ENCODE peak calls at places on chromosome 21, in nine cellular contexts. B is PC-3, T is GM23248, Z is MM.1S, I is neural progenitor cell, U is OCI-LY7, R is hepatocyte, H is HCT116, D is SK-N-SH. S is an unnamed sample.

GRCh38 chr21:34807146-34807880 is 138.5 kb downstream of the CLIC6 start:
- DNase-seq in B (peak), T (peak), Z (no peak), I (no peak), U (no peak), R (peak), H (no peak), D (no peak), S (no peak)

GRCh38 chr21:42293649-42294272 is 21.4 kb downstream of the TFF3 start:
- DNase-seq in B (no peak), T (no peak), Z (no peak), I (no peak), U (no peak), R (no peak), H (no peak), D (no peak), S (no peak)

GRCh38 chr21:35438643-35439404 is 389.7 kb upstream of the RUNX1 start:
- DNase-seq in B (no peak), T (no peak), Z (peak), I (no peak), U (no peak), R (peak), H (no peak), D (no peak), S (no peak)

GRCh38 chr21:26683996-26684395 is 110.9 kb upstream of the CYYR1 start:
- DNase-seq in B (peak), T (no peak), Z (no peak), I (no peak), U (no peak), R (no peak), H (no peak), D (no peak), S (no peak)

GRCh38 chr21:42118901-42119300 is 47.8 kb downstream of the UMODL1 start:
- DNase-seq in B (no peak), T (peak), Z (peak), I (no peak), U (peak), R (no peak), H (no peak), D (peak), S (no peak)

GRCh38 chr21:33075596-33076195 is 5.8 kb downstream of the OLIG1 start:
- DNase-seq in B (no peak), T (no peak), Z (no peak), I (peak), U (no peak), R (peak), H (no peak), D (no peak), S (peak)

GRCh38 chr21:46634966-46635323 is 529 bp upstream of the PRMT2 start:
- DNase-seq in B (peak), T (peak), Z (peak), I (peak), U (peak), R (peak), H (peak), D (peak), S (peak)

GRCh38 chr21:14260459-14260764 is 44.5 kb downstream of the RBM11 start:
- DNase-seq in B (no peak), T (no peak), Z (no peak), I (no peak), U (no peak), R (no peak), H (no peak), D (no peak), S (no peak)

GRCh38 chr21:15839601-15840000 is 109.8 kb downstream of the USP25 start:
- DNase-seq in B (peak), T (peak), Z (no peak), I (no peak), U (no peak), R (no peak), H (no peak), D (no peak), S (no peak)

GRCh38 chr21:34362670-34363069 is 1.1 kb upstream of the KCNE2 start:
- DNase-seq in B (no peak), T (no peak), Z (no peak), I (no peak), U (no peak), R (no peak), H (no peak), D (no peak), S (no peak)

GRCh38 chr21:45982256-45982757 is 737 bp downstream of the COL6A1 start:
- DNase-seq in B (peak), T (peak), Z (no peak), I (peak), U (no peak), R (peak), H (no peak), D (peak), S (no peak)

DNA sequence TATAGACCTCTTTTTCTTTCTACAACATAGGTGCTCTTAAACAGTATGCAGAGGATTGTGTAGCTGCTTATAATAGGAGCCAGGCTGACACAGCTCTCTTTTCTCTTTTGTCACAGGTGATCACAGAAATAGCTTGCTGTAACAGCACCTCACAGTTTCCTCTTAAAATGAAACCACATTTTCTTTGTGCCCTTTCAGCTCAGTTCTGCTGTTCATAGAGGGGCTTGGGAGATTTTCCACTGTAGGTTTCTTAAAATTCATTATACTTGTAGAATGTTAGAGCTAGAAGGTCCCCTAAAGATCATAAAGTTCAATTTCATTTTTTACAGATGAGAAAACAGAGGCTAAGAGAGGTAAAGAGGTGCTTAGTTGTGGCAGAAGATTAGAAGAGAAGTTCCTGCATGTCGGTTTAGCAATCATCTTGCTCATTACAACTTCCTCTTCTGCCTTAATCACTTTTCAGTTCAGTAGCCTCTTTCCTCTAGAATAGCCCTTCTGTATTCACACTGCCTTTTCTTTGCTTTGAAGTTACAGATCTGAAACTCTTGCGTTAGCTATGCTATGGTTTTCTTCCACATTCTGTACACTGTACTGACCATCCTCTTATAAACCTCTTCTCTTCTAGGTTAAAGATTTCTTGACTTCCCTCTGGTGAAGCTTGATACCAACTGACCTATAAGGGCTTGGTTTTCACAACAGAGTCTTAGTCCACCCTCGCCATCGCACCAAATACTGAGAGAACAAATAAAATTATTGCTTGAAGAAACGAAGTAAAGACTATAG is 35.1 kb downstream of the C21orf91 start:
- DNase-seq in B (no peak), T (no peak), Z (peak), I (no peak), U (peak), R (no peak), H (no peak), D (no peak), S (no peak)
- TF ChIP-seq EZH2phosphoT487 in B (no peak), T (no peak), Z (no peak), I (no peak), U (no peak), R (no peak), H (no peak), D (no peak), S (no peak)

GRCh38 chr21:36487641-36488307 is 7.9 kb upstream of the CLDN14 start:
- DNase-seq in B (peak), T (peak), Z (no peak), I (no peak), U (peak), R (no peak), H (no peak), D (no peak), S (no peak)
- TF ChIP-seq EZH2phosphoT487 in B (no peak), T (no peak), Z (no peak), I (no peak), U (no peak), R (no peak), H (no peak), D (no peak), S (no peak)

DNA sequence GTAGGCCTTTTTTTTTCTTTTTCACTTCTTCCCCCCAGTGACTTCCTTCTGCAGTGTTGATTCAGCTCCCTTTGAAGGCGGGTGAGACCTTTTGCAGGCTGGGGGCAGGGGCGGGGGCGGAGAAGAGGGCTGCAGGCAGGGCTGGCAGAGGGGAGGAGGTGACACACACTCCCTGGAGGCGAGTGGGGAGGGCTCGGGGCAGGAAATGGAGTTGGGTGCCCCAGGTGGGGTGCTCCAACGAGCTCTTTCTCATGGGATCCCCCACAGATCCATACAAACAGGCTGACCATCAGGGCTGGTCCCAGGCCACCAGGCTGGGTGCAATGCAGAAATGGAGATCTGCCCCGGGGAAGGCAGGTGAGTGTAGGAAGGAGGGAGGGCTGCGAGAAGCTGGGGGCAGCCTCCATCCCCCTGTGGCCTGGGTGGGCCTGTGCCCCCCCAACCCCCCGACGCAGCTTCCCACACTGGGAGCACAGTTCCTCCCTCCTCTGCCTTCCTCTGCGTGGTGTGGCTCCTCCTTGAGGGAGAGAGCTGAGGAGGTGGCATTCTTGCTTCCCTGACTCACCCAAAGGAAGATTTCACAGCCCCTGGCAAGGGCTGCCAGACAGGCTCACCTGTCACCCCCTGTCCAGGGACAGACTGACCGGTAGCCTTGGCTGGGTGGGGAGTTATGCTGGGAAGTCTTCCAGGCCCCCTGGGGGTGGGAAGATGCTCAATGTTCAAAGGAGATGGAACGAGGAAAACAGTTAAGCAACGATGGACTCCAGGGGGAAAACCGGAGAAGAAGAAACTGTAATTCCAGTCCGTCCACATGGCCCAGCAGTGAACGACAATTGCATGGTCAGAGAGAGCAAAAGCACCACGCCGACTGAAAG is 7.1 kb upstream of the ITGB2 start:
- DNase-seq in B (peak), T (peak), Z (no peak), I (no peak), U (peak), R (peak), H (no peak), D (no peak), S (no peak)
- TF ChIP-seq EZH2phosphoT487 in B (no peak), T (no peak), Z (no peak), I (no peak), U (no peak), R (no peak), H (no peak), D (no peak), S (no peak)

DNA sequence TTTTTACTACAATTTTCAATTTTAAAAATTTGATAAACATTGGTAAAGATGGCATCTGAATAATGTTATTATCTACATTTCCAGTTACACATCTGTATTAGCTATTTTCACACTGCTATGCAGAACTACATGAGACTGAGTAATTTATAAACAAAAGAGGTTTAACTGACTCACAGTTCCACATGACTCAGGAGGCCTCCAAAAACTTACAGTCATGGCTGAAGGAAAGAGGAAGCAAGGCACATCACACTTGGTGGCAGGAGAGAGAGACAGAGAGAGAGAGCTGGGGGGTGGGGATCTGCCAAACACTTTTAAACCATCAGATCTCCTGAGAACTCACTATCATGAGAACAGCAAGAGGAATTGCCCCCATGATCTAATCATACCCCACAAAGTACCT is 850.0 kb downstream of the LTN1 start:
- DNase-seq in B (peak), T (peak), Z (no peak), I (no peak), U (no peak), R (peak), H (no peak), D (no peak), S (no peak)
- TF ChIP-seq EZH2phosphoT487 in B (no peak), T (no peak), Z (no peak), I (no peak), U (no peak), R (no peak), H (no peak), D (no peak), S (no peak)

DNA sequence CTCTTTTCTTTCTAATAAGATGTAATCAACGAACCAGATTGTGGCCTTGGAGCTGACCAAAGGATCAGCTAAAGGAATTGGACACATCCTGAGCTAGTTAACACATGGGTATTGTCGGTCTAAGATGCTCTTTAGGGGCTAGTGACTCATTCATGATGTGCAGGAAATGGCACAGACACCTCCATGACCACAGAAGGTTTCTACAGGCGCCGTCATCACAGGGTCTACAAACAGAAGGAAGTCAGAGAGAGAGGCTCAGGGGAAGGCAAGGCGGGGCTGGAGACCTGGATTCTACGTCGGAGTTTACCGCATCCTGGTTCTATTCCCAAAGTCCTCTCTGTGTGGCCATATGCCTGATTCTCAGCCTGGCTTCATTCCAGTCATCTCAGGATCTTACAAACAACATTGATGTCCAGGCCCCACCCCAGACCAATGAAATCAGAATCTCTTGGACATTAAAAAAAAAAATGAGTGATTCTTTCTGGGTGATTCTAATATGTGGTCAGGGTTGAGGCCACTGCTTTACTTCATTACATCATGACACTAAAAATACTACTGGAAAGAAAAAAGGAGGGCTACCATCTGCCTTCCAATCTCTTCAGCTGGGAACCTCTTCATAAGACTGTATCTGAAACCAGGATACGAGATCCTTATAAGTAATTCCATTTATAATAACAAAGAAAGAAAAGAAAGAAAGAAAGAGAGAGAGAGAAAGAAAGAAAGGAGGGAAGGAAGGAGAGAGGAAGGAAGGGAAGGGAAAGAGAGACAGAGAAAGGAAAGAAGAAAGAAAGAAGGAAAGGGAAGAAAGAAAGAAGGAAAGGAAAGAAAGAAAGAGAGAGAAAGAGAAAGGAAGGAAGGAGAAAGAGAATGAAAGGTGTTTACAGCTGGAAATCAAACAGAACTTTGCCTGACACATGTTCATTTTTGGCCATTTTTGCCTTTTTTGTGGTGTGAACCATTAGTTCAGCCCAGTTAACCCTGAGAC is 11.6 kb upstream of the KCNJ15 start:
- DNase-seq in B (peak), T (peak), Z (peak), I (no peak), U (no peak), R (no peak), H (no peak), D (no peak), S (no peak)
- TF ChIP-seq EZH2phosphoT487 in B (no peak), T (no peak), Z (no peak), I (no peak), U (no peak), R (no peak), H (no peak), D (no peak), S (no peak)

GRCh38 chr21:43354016-43354420 is 72.9 kb downstream of the SIK1 start:
- DNase-seq in B (no peak), T (no peak), Z (no peak), I (no peak), U (peak), R (no peak), H (no peak), D (no peak), S (no peak)

GRCh38 chr21:43353282-43354010 is 73.5 kb downstream of the SIK1 start:
- DNase-seq in B (no peak), T (no peak), Z (no peak), I (no peak), U (no peak), R (no peak), H (no peak), D (no peak), S (no peak)

GRCh38 chr21:43352138-43352537 is 74.8 kb downstream of the SIK1 start:
- DNase-seq in B (no peak), T (no peak), Z (no peak), I (no peak), U (no peak), R (no peak), H (no peak), D (no peak), S (no peak)

GRCh38 chr21:43354666-43355065 is 72.3 kb downstream of the SIK1 start:
- DNase-seq in B (no peak), T (no peak), Z (no peak), I (no peak), U (peak), R (no peak), H (no peak), D (no peak), S (no peak)

GRCh38 chr21:43352568-43353281 is 74.2 kb downstream of the SIK1 start:
- DNase-seq in B (peak), T (no peak), Z (peak), I (no peak), U (peak), R (no peak), H (peak), D (peak), S (no peak)
- TF ChIP-seq EZH2phosphoT487 in B (no peak), T (no peak), Z (no peak), I (no peak), U (no peak), R (no peak), H (no peak), D (no peak), S (no peak)

S was measured in GM23338.